ENCODE peak calls at places on chromosomes 7 and 10, in eight cellular contexts. N is ovary, C is SK-N-SH, K is transverse colon, Q is K562, G is A549, I is suprapubic skin, B is H1. F is an unnamed sample.

GRCh38 chr7:41771717-41772116 is 68.8 kb upstream of the INHBA start:
- DNase-seq in N (no peak), C (no peak), K (no peak), Q (no peak), G (no peak), I (no peak), B (peak; percentile 55), F (no peak)

GRCh38 chr7:29337628-29338116 is 143.1 kb downstream of the CHN2 start:
- DNase-seq in N (no peak), C (no peak), K (no peak), Q (no peak), G (no peak), I (no peak), B (no peak), F (no peak)

GRCh38 chr10:124706876-124707516 is 37.2 kb downstream of the FAM53B start:
- DNase-seq in N (peak; percentile 39), C (no peak), K (no peak), Q (no peak), G (no peak), I (no peak), B (no peak), F (no peak)

GRCh38 chr7:2165239-2165609 is 67.5 kb downstream of the MAD1L1 start:
- DNase-seq in N (no peak), C (peak; percentile 25), K (no peak), Q (peak; percentile 84), G (no peak), I (no peak), B (no peak), F (no peak)

GRCh38 chr7:87413951-87414381 is 61.5 kb downstream of the ABCB4 start:
- DNase-seq in N (no peak), C (peak; percentile 33), K (no peak), Q (no peak), G (peak; percentile 33), I (no peak), B (no peak), F (no peak)

GRCh38 chr10:70678757-70679489 is 6.6 kb downstream of the ADAMTS14 start:
- DNase-seq in N (no peak), C (peak; percentile 66), K (no peak), Q (no peak), G (no peak), I (no peak), B (no peak), F (no peak)

GRCh38 chr7:112995091-112995824 is 91.4 kb downstream of the GPR85 start:
- DNase-seq in N (no peak), C (no peak), K (no peak), Q (no peak), G (no peak), I (no peak), B (no peak), F (no peak)

GRCh38 chr10:99532687-99533495 is at the start of gene NKX2-3:
- DNase-seq in N (no peak), C (peak; percentile 84), K (peak; percentile 90), Q (peak; percentile 38), G (peak; percentile 75), I (no peak), B (peak; percentile 89), F (no peak)

GRCh38 chr7:585229-585711 is 65.6 kb upstream of the PDGFA start:
- DNase-seq in N (no peak), C (no peak), K (no peak), Q (peak; percentile 86), G (no peak), I (no peak), B (no peak), F (no peak)

GRCh38 chr10:126087274-126087673 is 190.9 kb downstream of the FANK1 start:
- DNase-seq in N (no peak), C (no peak), K (no peak), Q (no peak), G (no peak), I (no peak), B (no peak), F (no peak)

GRCh38 chr7:117907058-117907633 is 33.9 kb upstream of the CTTNBP2 start:
- DNase-seq in N (no peak), C (no peak), K (no peak), Q (no peak), G (no peak), I (no peak), B (no peak), F (no peak)

GRCh38 chr7:84195295-84196006 is 862 bp upstream of the SEMA3A start:
- DNase-seq in N (no peak), C (no peak), K (no peak), Q (no peak), G (no peak), I (no peak), B (no peak), F (no peak)

GRCh38 chr7:84191842-84192241 is 2.7 kb downstream of the SEMA3A start:
- DNase-seq in N (no peak), C (no peak), K (no peak), Q (no peak), G (peak; percentile 23), I (no peak), B (no peak), F (no peak)

GRCh38 chr7:84196007-84196551 is 1.5 kb upstream of the SEMA3A start:
- DNase-seq in N (no peak), C (no peak), K (no peak), Q (no peak), G (peak; percentile 74), I (no peak), B (no peak), F (no peak)

GRCh38 chr7:84193787-84194186 is 802 bp downstream of the SEMA3A start:
- DNase-seq in N (no peak), C (no peak), K (no peak), Q (no peak), G (no peak), I (no peak), B (no peak), F (no peak)

GRCh38 chr7:84194484-84195260 is at the start of gene SEMA3A:
- DNase-seq in N (no peak), C (peak; percentile 55), K (peak; percentile 18), Q (peak; percentile 1), G (peak; percentile 86), I (no peak), B (no peak), F (no peak)
- TF ChIP-seq EP300 in N (no peak), C (no peak), K (no peak), Q (no peak), G (no peak), I (no peak), B (no peak), F (no peak)

GRCh38 chr10:101224910-101225823 is 4.1 kb downstream of the LBX1 start:
- DNase-seq in N (no peak), C (peak; percentile 64), K (no peak), Q (no peak), G (no peak), I (no peak), B (no peak), F (no peak)

GRCh38 chr10:101227765-101228681 is 1.2 kb downstream of the LBX1 start:
- DNase-seq in N (no peak), C (peak; percentile 76), K (no peak), Q (no peak), G (peak; percentile 67), I (no peak), B (no peak), F (no peak)

GRCh38 chr10:101225846-101226361 is 3.4 kb downstream of the LBX1 start:
- DNase-seq in N (no peak), C (no peak), K (no peak), Q (no peak), G (no peak), I (no peak), B (no peak), F (no peak)

GRCh38 chr10:101226888-101227736 is 2.2 kb downstream of the LBX1 start:
- DNase-seq in N (no peak), C (peak; percentile 68), K (no peak), Q (no peak), G (no peak), I (no peak), B (no peak), F (no peak)

GRCh38 chr10:101226506-101226887 is 2.8 kb downstream of the LBX1 start:
- DNase-seq in N (no peak), C (no peak), K (no peak), Q (no peak), G (no peak), I (no peak), B (no peak), F (no peak)
- TF ChIP-seq EP300 in N (no peak), C (no peak), K (no peak), Q (no peak), G (no peak), I (no peak), B (no peak), F (no peak)

GRCh38 chr10:121531076-121531829 is 67.0 kb downstream of the FGFR2 start:
- DNase-seq in N (no peak), C (no peak), K (no peak), Q (no peak), G (no peak), I (no peak), B (no peak), F (peak; percentile 43)

GRCh38 chr10:121535381-121535780 is 62.9 kb downstream of the FGFR2 start:
- DNase-seq in N (no peak), C (no peak), K (no peak), Q (no peak), G (no peak), I (no peak), B (no peak), F (no peak)

GRCh38 chr10:121531830-121532178 is 66.4 kb downstream of the FGFR2 start:
- DNase-seq in N (no peak), C (no peak), K (no peak), Q (no peak), G (no peak), I (no peak), B (no peak), F (no peak)

GRCh38 chr10:121530481-121531075 is 67.7 kb downstream of the FGFR2 start:
- DNase-seq in N (no peak), C (no peak), K (no peak), Q (no peak), G (no peak), I (no peak), B (no peak), F (no peak)

DNA sequence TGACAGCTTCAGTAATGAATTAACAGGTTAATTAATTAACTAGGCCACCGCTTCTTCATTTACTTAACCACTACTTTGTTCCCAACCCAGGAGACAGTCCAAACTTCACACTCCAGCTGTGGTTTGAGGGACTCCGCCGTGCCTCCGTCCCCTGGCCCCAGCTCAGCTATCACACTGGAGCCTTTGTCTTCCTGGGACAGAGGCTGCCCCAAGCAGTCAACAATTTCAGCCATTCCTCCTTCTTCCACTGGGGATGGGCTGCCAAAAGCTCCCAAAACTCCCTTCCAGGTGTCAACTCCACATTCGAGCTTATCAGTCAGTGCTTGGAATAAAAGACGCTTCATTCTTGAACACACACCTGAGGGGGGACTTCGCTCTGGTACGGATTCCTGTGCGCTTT is 65.8 kb downstream of the FGFR2 start:
- DNase-seq in N (no peak), C (no peak), K (no peak), Q (no peak), G (no peak), I (no peak), B (no peak), F (no peak)
- TF ChIP-seq EP300 in N (no peak), C (no peak), K (no peak), Q (no peak), G (no peak), I (no peak), B (no peak), F (no peak)

DNA sequence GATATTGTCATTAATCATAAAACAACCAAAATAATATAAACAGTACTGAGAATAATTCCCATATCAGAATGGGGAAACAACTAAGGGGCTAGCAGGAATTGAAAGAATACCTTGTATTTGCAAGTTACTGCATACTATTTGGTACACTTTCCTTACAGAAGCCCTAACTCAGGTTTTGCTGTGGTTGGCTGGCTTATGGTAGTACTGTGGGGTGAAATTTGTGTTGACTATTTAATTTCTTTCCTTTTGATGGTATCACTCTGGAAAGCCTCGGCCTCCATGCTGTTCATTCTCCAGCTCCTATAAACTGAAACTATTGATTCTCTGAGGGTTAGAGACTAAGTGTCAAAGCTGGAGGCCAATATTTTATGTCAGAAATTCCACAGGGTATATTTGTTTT is 13.6 kb downstream of the SKIDA1 start:
- DNase-seq in N (no peak), C (no peak), K (no peak), Q (no peak), G (no peak), I (no peak), B (no peak), F (no peak)
- TF ChIP-seq EP300 in N (no peak), C (no peak), K (no peak), Q (no peak), G (no peak), I (no peak), B (no peak), F (no peak)